ENCODE peak calls at places on chromosomes 4 and X, in five cellular contexts. Y, M, P, A and V are unnamed samples.

GRCh38 chr4:39970559-39971270 is 7.0 kb downstream of the PDS5A start:
- DNase-seq in Y (no peak), P (no peak), A (peak; percentile 48), M (no peak), V (no peak)

GRCh38 chr4:170697045-170697444 is 607.3 kb upstream of the AADAT start:
- DNase-seq in Y (no peak), P (no peak), M (no peak), A (no peak), V (no peak)

GRCh38 chrX:137430301-137430700 is 135.6 kb upstream of the ZIC3 start:
- DNase-seq in M (no peak), Y (no peak), A (no peak), P (no peak), V (no peak)

GRCh38 chr4:43458293-43458692 is 565.8 kb downstream of the GRXCR1 start:
- DNase-seq in Y (no peak), P (no peak), M (no peak), A (no peak), V (no peak)

GRCh38 chrX:74923942-74924448 is 1.3 kb downstream of the NEXMIF start:
- DNase-seq in Y (no peak), A (no peak), P (no peak), M (no peak), V (no peak)

GRCh38 chrX:104565791-104566687 is at the start of gene IL1RAPL2:
- DNase-seq in Y (peak; percentile 58), P (no peak), A (peak; percentile 8), M (no peak), V (no peak)

GRCh38 chr4:40563401-40563800 is 66.3 kb downstream of the RBM47 start:
- DNase-seq in P (no peak), M (no peak), A (peak; percentile 44), Y (no peak), V (no peak)

GRCh38 chr4:186693894-186694293 is 29.8 kb downstream of the FAT1 start:
- DNase-seq in P (no peak), M (no peak), Y (no peak), A (no peak), V (no peak)

GRCh38 chrX:129772796-129773431 is 6.8 kb upstream of the SASH3 start:
- DNase-seq in A (no peak), P (no peak), M (peak; percentile 53), Y (peak; percentile 49), V (no peak)

GRCh38 chr4:146051724-146052396 is 113.2 kb upstream of the ZNF827 start:
- DNase-seq in A (no peak), Y (no peak), P (peak; percentile 72), M (no peak), V (no peak)

GRCh38 chrX:108018659-108019381 is 26.0 kb upstream of the VSIG1 start:
- DNase-seq in A (no peak), M (no peak), Y (no peak), P (no peak), V (no peak)
- H3K4me3 ChIP-seq in A (no peak overlapping the region), M (no peak overlapping the region), Y (no peak overlapping the region), P (no peak overlapping the region), V (no peak overlapping the region)

GRCh38 chr4:80202190-80202711 is 4.9 kb downstream of the PRDM8 start:
- DNase-seq in Y (peak; percentile 87), P (peak; percentile 80), A (no peak), M (peak; percentile 77), V (no peak)

GRCh38 chr4:80199947-80200346 is 2.6 kb downstream of the PRDM8 start:
- DNase-seq in M (no peak), Y (no peak), P (no peak), A (no peak), V (no peak)

GRCh38 chr4:80202784-80203553 is 5.7 kb downstream of the PRDM8 start:
- DNase-seq in Y (no peak), M (peak; percentile 24), A (no peak), P (peak; percentile 35), V (no peak)

GRCh38 chr4:80199004-80199579 is 1.8 kb downstream of the PRDM8 start:
- DNase-seq in Y (no peak), A (no peak), P (no peak), M (no peak), V (no peak)

DNA sequence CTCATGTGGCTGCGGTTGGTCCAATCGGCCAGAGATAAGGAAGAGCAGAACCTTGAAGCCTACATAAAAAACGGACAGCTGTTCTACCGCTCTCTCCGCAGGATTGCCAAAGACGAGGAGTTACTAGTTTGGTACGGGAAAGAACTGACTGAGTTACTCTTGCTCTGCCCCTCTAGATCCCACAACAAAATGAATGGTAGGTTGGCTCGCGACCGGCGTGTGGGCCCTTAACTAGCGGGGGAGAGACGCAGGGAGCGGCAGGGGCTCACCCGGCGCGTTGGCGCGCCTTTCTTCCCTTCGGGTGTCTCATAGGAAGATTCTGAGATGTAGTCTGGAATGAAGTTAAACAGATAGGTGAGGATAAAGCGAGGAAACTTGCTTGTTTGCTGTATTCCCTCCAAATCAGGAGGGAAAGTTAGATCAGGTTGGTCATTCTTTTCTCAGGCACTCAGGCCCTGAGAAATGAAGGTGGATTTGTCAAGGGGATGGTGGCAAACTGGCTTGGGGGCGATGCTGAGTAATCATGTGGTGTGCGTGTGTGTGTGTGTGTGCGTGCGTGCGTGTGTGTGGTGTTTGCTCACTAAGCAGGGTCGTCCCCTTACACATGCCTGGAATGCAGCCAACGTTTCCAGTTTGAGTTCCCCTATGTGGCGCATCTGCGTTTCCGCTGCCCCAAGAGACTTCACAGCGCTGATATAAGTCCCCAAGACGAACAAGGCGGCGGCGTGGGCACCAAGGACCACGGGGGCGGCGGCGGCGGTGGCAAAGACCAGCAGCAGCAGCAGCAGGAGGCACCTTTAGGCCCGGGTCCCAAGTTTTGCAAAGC is 4.2 kb downstream of the PRDM8 start:
- DNase-seq in M (peak; percentile 37), P (peak; percentile 89), Y (no peak), A (no peak), V (peak; percentile 67)
- H3K4me3 ChIP-seq in M (peak overlapping the region; percentile 62), P (peak overlapping the region; percentile 66), Y (peak overlapping the region; percentile 68), A (no peak overlapping the region), V (peak overlapping the region; percentile 51)

GRCh38 chr4:81566076-81566663 is 94.5 kb upstream of the RASGEF1B start:
- DNase-seq in M (no peak), A (no peak), P (no peak), Y (no peak), V (no peak)
- H3K4me3 ChIP-seq in M (peak overlapping the region; percentile 16), A (no peak overlapping the region), P (no peak overlapping the region), Y (peak overlapping the region; percentile 13), V (no peak overlapping the region)

DNA sequence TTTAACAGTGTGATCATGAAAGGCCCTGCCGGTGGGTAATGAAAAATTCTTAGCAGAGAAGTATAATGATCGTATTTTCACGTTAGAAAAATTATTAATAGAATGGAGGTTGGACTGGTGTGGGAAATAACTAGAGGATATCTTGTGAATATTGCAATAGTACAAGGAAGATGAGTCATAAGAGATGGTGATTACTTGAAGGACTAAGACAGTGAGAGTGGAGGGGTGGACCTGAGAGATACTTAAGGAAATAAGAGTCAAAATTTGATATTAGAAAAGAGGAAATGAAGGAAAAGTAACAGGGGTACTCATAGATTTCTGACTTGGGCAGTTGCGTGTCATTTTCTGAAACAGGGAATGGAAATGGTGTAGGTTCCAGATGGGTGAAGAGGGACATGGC is 1.8 kb upstream of the USP53 start:
- DNase-seq in Y (no peak), A (no peak), P (peak; percentile 68), M (no peak), V (no peak)
- H3K4me3 ChIP-seq in Y (no peak overlapping the region), A (no peak overlapping the region), P (no peak overlapping the region), M (no peak overlapping the region), V (peak overlapping the region; percentile 79)

DNA sequence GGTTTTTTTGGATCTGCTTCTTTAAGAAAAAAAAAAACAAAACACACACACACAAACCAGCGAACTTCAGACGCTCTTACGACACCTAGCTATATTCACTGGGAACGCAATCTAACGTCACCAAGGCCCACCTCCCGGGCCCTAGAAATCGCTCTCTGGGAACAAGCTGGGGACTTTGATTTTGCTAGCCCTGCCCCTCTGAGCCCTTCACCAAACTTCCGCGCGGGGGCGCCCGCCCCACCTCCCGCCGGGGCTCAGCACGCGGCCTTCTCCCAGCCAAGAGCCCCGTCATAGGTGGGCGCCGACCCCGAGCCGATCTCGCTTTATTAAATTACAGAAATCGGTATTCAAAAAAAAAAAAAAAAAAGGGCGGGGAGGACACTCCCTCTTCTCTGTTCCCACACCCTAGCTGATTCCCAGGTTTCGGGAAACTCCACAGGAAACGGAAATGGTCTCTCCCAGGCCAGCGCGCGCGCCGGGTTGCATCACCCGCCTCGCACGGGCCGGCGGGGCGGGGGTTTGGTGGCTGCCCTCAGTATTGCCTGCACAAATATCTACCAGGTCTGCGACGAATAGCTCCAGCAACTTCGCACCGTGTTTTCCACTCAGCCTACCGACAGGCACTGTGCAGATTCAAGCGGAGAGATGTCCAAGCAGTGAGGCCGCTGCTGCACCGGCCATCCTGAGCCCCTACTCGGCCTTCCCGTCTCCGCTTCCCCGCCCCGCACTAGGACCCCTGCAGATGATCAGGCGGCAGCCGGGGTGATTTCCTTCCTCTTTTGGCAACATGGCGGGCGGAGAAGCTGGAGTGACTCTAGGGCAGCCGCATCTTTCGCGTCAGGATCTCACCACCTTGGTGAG is at the start of gene EIF2S3:
- DNase-seq in Y (peak; percentile 89), P (peak; percentile 98), M (peak; percentile 82), A (peak; percentile 91), V (peak; percentile 87)
- H3K4me3 ChIP-seq in Y (peak within 1 kb of the TSS; percentile 67), P (peak within 1 kb of the TSS; percentile 78), M (no peak within 1 kb of the TSS), A (no peak within 1 kb of the TSS), V (no peak within 1 kb of the TSS)

DNA sequence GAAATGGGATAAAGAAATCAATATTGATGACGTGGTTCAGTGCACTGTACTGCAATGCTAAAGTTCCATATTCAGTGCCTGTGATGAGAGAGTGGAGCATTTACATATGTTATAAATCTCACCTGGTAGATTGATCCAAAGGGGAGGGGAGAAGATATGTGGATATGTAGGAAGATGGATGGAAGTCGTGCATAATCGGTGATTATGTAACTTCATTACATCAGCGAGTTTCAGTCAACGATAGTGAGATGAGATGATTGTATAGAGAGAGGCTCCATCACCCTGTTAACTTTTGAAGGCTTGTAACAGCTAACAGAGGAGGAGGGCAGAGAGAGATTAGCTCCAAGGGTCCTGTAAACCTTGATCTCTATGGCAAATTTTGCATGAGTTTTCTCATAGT is 1.8 kb downstream of the IL1RAPL1 start:
- DNase-seq in A (no peak), M (no peak), Y (no peak), P (no peak), V (no peak)
- H3K4me3 ChIP-seq in A (no peak overlapping the region), M (no peak overlapping the region), Y (peak overlapping the region; percentile 26), P (peak overlapping the region; percentile 63), V (no peak overlapping the region)